ENCODE peak calls at places on chromosomes 4 and X, in ten cellular contexts. U is heart right ventricle, H is GM23338, K is H1, D is adrenal gland, B is endodermal cell, X is heart left ventricle, Z is psoas muscle, R is transverse colon, E is GM23248. G is an unnamed sample.

GRCh38 chr4:98326168-98326567 is 65.0 kb downstream of the RAP1GDS1 start:
- DNase-seq in X (no peak), K (no peak), D (no peak), E (no peak), H (no peak), U (no peak), R (no peak), B (no peak), Z (no peak), G (no peak)

GRCh38 chr4:71290074-71290473 is 48.7 kb upstream of the SLC4A4 start:
- DNase-seq in K (no peak), D (no peak), R (no peak), Z (no peak), U (no peak), X (no peak), H (no peak), B (no peak), E (peak; percentile 92), G (no peak)

GRCh38 chrX:133294126-133294525 is 76.0 kb upstream of the TFDP3 start:
- DNase-seq in X (no peak), B (no peak), D (peak; percentile 27), Z (no peak), H (no peak), K (no peak), R (no peak), E (peak; percentile 22), U (no peak), G (no peak)

GRCh38 chrX:124634363-124634762 is 288.0 kb downstream of the SH2D1A start:
- DNase-seq in X (no peak), K (no peak), B (no peak), E (no peak), D (no peak), R (no peak), H (no peak), Z (no peak), U (no peak), G (no peak)

GRCh38 chr4:129364747-129365452 is 268.9 kb downstream of the C4orf33 start:
- DNase-seq in U (no peak), D (no peak), B (no peak), R (no peak), H (peak; percentile 11), X (no peak), Z (no peak), E (no peak), K (no peak), G (no peak)

GRCh38 chr4:7623468-7623867 is 188.7 kb upstream of the PSAPL1 start:
- DNase-seq in R (no peak), H (no peak), X (no peak), E (no peak), K (no peak), U (no peak), Z (no peak), B (no peak), D (no peak), G (no peak)

GRCh38 chr4:31183256-31183655 is 463.1 kb downstream of the PCDH7 start:
- DNase-seq in X (no peak), D (no peak), B (no peak), R (no peak), H (no peak), U (no peak), E (no peak), Z (no peak), K (no peak), G (no peak)

GRCh38 chr4:145716200-145716599 is 36.3 kb downstream of the C4orf51 start:
- DNase-seq in X (no peak), R (no peak), Z (peak; percentile 53), D (no peak), K (no peak), E (peak; percentile 66), H (no peak), U (no peak), B (no peak), G (no peak)

GRCh38 chr4:16029329-16029728 is 54.5 kb downstream of the PROM1 start:
- DNase-seq in X (no peak), H (peak; percentile 61), D (no peak), K (no peak), R (no peak), Z (no peak), E (peak; percentile 13), B (no peak), U (no peak), G (no peak)

GRCh38 chr4:128675083-128675482 is 134.4 kb upstream of the JADE1 start:
- DNase-seq in H (no peak), K (no peak), R (no peak), B (no peak), D (no peak), E (no peak), U (no peak), Z (no peak), X (no peak), G (no peak)

GRCh38 chr4:178205826-178206225 is 763.6 kb upstream of the AGA start:
- DNase-seq in Z (no peak), X (no peak), H (peak; percentile 21), D (no peak), K (no peak), U (no peak), B (no peak), E (no peak), R (no peak), G (no peak)

GRCh38 chr4:113263274-113263673 is 213.8 kb downstream of the ANK2 start:
- DNase-seq in X (no peak), D (no peak), K (no peak), R (no peak), E (no peak), B (no peak), H (no peak), Z (no peak), U (no peak), G (no peak)

GRCh38 chr4:162645381-162645780 is 481.6 kb upstream of the FSTL5 start:
- DNase-seq in K (no peak), B (no peak), H (peak; percentile 60), D (no peak), Z (no peak), E (no peak), R (no peak), X (no peak), U (no peak), G (no peak)

GRCh38 chrX:40121618-40122017 is 23.9 kb upstream of the BCOR start:
- DNase-seq in X (no peak), D (no peak), H (no peak), K (no peak), U (no peak), Z (no peak), B (no peak), R (no peak), E (no peak), G (no peak)
- H3K4me1 ChIP-seq in X (no peaks in the 10 kb centered on the region), D (no peaks in the 10 kb centered on the region), H (peaks cover 7% of the 10 kb centered on the region), K (peaks cover 3% of the 10 kb centered on the region), U (no peaks in the 10 kb centered on the region), Z (no peaks in the 10 kb centered on the region), B (no peaks in the 10 kb centered on the region), R (no peaks in the 10 kb centered on the region), E (no peaks in the 10 kb centered on the region), G (no peaks in the 10 kb centered on the region)

GRCh38 chr4:40192286-40193017 is 4.4 kb upstream of the RHOH start:
- DNase-seq in D (no peak), K (no peak), E (no peak), U (no peak), Z (no peak), R (peak; percentile 32), B (no peak), X (no peak), H (no peak), G (no peak)
- H3K4me1 ChIP-seq in D (no peaks in the 10 kb centered on the region), K (peaks cover 24% of the 10 kb centered on the region), E (no peaks in the 10 kb centered on the region), U (no peaks in the 10 kb centered on the region), Z (no peaks in the 10 kb centered on the region), R (peaks cover 12% of the 10 kb centered on the region), B (peaks cover 11% of the 10 kb centered on the region), X (no peaks in the 10 kb centered on the region), H (peaks cover 49% of the 10 kb centered on the region), G (no peaks in the 10 kb centered on the region)

GRCh38 chr4:6453688-6453990 is 18.8 kb downstream of the PPP2R2C start:
- DNase-seq in X (no peak), D (no peak), H (no peak), K (no peak), E (no peak), Z (no peak), B (no peak), U (no peak), R (no peak), G (no peak)
- H3K4me1 ChIP-seq in X (no peaks in the 10 kb centered on the region), D (no peaks in the 10 kb centered on the region), H (no peaks in the 10 kb centered on the region), K (no peaks in the 10 kb centered on the region), E (no peaks in the 10 kb centered on the region), Z (no peaks in the 10 kb centered on the region), B (no peaks in the 10 kb centered on the region), U (no peaks in the 10 kb centered on the region), R (no peaks in the 10 kb centered on the region), G (no peaks in the 10 kb centered on the region)

GRCh38 chr4:152074573-152074972 is 313.8 kb upstream of the GATB start:
- DNase-seq in Z (no peak), D (no peak), E (no peak), H (no peak), R (no peak), B (no peak), U (no peak), X (no peak), K (no peak), G (no peak)
- H3K4me1 ChIP-seq in Z (no peaks in the 10 kb centered on the region), D (peaks cover 5% of the 10 kb centered on the region), E (peaks cover 16% of the 10 kb centered on the region), H (no peaks in the 10 kb centered on the region), R (no peaks in the 10 kb centered on the region), B (peaks cover 9% of the 10 kb centered on the region), U (peaks cover 9% of the 10 kb centered on the region), X (peaks cover 16% of the 10 kb centered on the region), K (peaks cover 2% of the 10 kb centered on the region), G (no peaks in the 10 kb centered on the region)

GRCh38 chr4:10105920-10106319 is 10.7 kb downstream of the WDR1 start:
- DNase-seq in K (no peak), H (no peak), X (no peak), D (no peak), Z (no peak), B (no peak), R (no peak), U (no peak), E (no peak), G (no peak)
- H3K4me1 ChIP-seq in K (peaks cover 25% of the 10 kb centered on the region), H (peaks cover 11% of the 10 kb centered on the region), X (peaks cover 100% of the 10 kb centered on the region), D (peaks cover 30% of the 10 kb centered on the region), Z (peaks cover 98% of the 10 kb centered on the region), B (peaks cover 27% of the 10 kb centered on the region), R (peaks cover 92% of the 10 kb centered on the region), U (peaks cover 81% of the 10 kb centered on the region), E (peaks cover 82% of the 10 kb centered on the region), G (peaks cover 57% of the 10 kb centered on the region)

GRCh38 chr4:2487632-2488031 is 18.7 kb downstream of the RNF4 start:
- DNase-seq in B (no peak), K (no peak), X (no peak), R (no peak), D (no peak), E (no peak), U (no peak), Z (no peak), H (no peak), G (no peak)
- H3K4me1 ChIP-seq in B (no peaks in the 10 kb centered on the region), K (peaks cover 3% of the 10 kb centered on the region), X (peaks cover 76% of the 10 kb centered on the region), R (peaks cover 45% of the 10 kb centered on the region), D (peaks cover 14% of the 10 kb centered on the region), E (peaks cover 48% of the 10 kb centered on the region), U (peaks cover 55% of the 10 kb centered on the region), Z (peaks cover 29% of the 10 kb centered on the region), H (peaks cover 21% of the 10 kb centered on the region), G (peaks cover 13% of the 10 kb centered on the region)